ENCODE peak calls at places on chromosomes 16 and 17, in eight cellular contexts. H is hepatocyte, E is activated B cell treated with CpG ODN at 0.5 μM for 24 hours, C is AG10803, X is right lobe of liver, Y is Peyer's patch, K is mammary epithelial cell, Q is mesothelial cell of epicardium. N is an unnamed sample.

GRCh38 chr17:78316867-78317816 is 42.7 kb downstream of the SOCS3 start:
- DNase-seq in X (no peak), K (no peak), C (no peak), H (peak), Y (peak), Q (no peak), E (no peak), N (peak)

GRCh38 chr17:76690596-76691280 is 20.0 kb downstream of the MXRA7 start:
- DNase-seq in X (no peak), E (no peak), K (no peak), H (no peak), Q (no peak), C (no peak), Y (no peak), N (no peak)

GRCh38 chr16:79283578-79283977 is 317.0 kb downstream of the MAF start:
- DNase-seq in Y (no peak), Q (no peak), E (no peak), H (no peak), K (no peak), C (no peak), X (peak), N (no peak)

GRCh38 chr17:40605301-40605700 is 40.0 kb upstream of the CCR7 start:
- DNase-seq in E (no peak), X (no peak), C (no peak), Y (no peak), Q (no peak), H (no peak), K (no peak), N (no peak)

GRCh38 chr17:7218774-7219173 is 862 bp downstream of the DLG4 start:
- DNase-seq in C (no peak), H (no peak), K (no peak), E (no peak), Y (peak), X (no peak), Q (no peak), N (no peak)

GRCh38 chr17:73969956-73970355 is 233.5 kb upstream of the RPL38 start:
- DNase-seq in Q (no peak), K (no peak), E (no peak), C (peak), Y (no peak), X (no peak), H (peak), N (no peak)

GRCh38 chr17:13415877-13416416 is 185.8 kb downstream of the HS3ST3A1 start:
- DNase-seq in K (peak), Q (peak), C (peak), X (peak), Y (no peak), E (no peak), H (peak), N (no peak)

GRCh38 chr17:81163703-81164413 is 1.4 kb upstream of the PVALEF start:
- DNase-seq in H (no peak), K (no peak), C (no peak), E (no peak), X (no peak), Y (no peak), Q (no peak), N (no peak)

GRCh38 chr17:42075789-42076188 is 22.5 kb downstream of the ZNF385C start:
- DNase-seq in E (no peak), X (no peak), Y (no peak), Q (no peak), C (no peak), H (no peak), K (no peak), N (no peak)

GRCh38 chr17:27569257-27569722 is 61.7 kb upstream of the LGALS9 start:
- DNase-seq in Q (no peak), H (peak), K (no peak), C (no peak), X (no peak), E (no peak), Y (no peak), N (peak)

GRCh38 chr17:69454051-69454450 is 39.6 kb downstream of the MAP2K6 start:
- DNase-seq in Q (no peak), K (no peak), E (no peak), C (no peak), X (no peak), Y (no peak), H (no peak), N (no peak)

GRCh38 chr16:48907906-48908634 is 298.1 kb upstream of the N4BP1 start:
- DNase-seq in H (no peak), Q (no peak), X (no peak), K (peak), Y (no peak), C (no peak), E (no peak), N (no peak)

GRCh38 chr16:57591086-57591869 is 37.2 kb upstream of the ADGRG1 start:
- DNase-seq in E (no peak), Q (peak), K (peak), X (peak), H (peak), Y (peak), C (peak), N (peak)

GRCh38 chr16:46812781-46813555 is 18.0 kb downstream of the C16orf87 start:
- DNase-seq in C (no peak), Y (no peak), K (peak), Q (no peak), X (no peak), H (no peak), E (no peak), N (no peak)

GRCh38 chr17:40177275-40177874 is at the start of gene RAPGEFL1:
- DNase-seq in X (peak), Q (peak), C (peak), H (peak), Y (peak), E (peak), K (peak), N (peak)

GRCh38 chr17:30970757-30971567 is at the start of gene RNF135:
- DNase-seq in X (peak), Q (peak), C (peak), E (peak), Y (peak), K (peak), H (peak), N (peak)

GRCh38 chr17:48551601-48552452 is 6.9 kb upstream of the HOXB2 start:
- DNase-seq in Q (no peak), K (peak), E (no peak), X (no peak), Y (no peak), C (no peak), H (no peak), N (no peak)

GRCh38 chr16:30737794-30738648 is 10.2 kb upstream of the PHKG2 start:
- DNase-seq in K (no peak), X (no peak), E (no peak), Y (no peak), C (no peak), Q (no peak), H (no peak), N (no peak)

GRCh38 chr16:75761111-75761510 is 34.8 kb upstream of the CPHXL start:
- DNase-seq in E (no peak), H (no peak), C (peak), Q (no peak), X (no peak), Y (no peak), K (peak), N (no peak)

GRCh38 chr17:8056232-8056975 is 17.5 kb downstream of the ALOX15B start:
- DNase-seq in Q (no peak), K (peak), H (peak), Y (peak), X (no peak), C (peak), E (peak), N (no peak)

GRCh38 chr17:82710499-82711232 is 5.8 kb upstream of the FN3KRP start:
- DNase-seq in Y (no peak), K (no peak), Q (no peak), E (no peak), H (no peak), C (no peak), X (no peak), N (no peak)

GRCh38 chr17:74445156-74445555 is 13.3 kb downstream of the GPRC5C start:
- DNase-seq in E (no peak), K (no peak), Q (no peak), H (no peak), X (no peak), Y (no peak), C (no peak), N (no peak)

GRCh38 chr17:31147507-31148202 is 52.9 kb downstream of the NF1 start:
- DNase-seq in C (peak), X (no peak), H (peak), Q (no peak), E (no peak), K (no peak), Y (no peak), N (no peak)

GRCh38 chr17:17127156-17127555 is 79.0 kb downstream of the PLD6 start:
- DNase-seq in K (no peak), Y (no peak), C (no peak), H (no peak), E (no peak), Q (no peak), X (peak), N (no peak)

GRCh38 chr17:9053406-9053805 is 32.1 kb downstream of the NTN1 start:
- DNase-seq in E (no peak), H (no peak), X (no peak), Q (no peak), Y (no peak), K (no peak), C (no peak), N (no peak)

GRCh38 chr17:14428640-14429029 is 127.8 kb downstream of the HS3ST3B1 start:
- DNase-seq in H (no peak), E (no peak), C (no peak), Q (no peak), X (no peak), K (no peak), Y (no peak), N (no peak)

GRCh38 chr17:57622886-57623433 is 122.1 kb downstream of the CCDC182 start:
- DNase-seq in K (peak), C (peak), E (no peak), Q (no peak), Y (no peak), X (no peak), H (peak), N (no peak)

GRCh38 chr17:14118951-14119350 is 49.6 kb downstream of the COX10 start:
- DNase-seq in C (no peak), H (no peak), Q (no peak), E (no peak), K (no peak), X (no peak), Y (no peak), N (no peak)

GRCh38 chr16:89142474-89143197 is 28.9 kb upstream of the CDH15 start:
- DNase-seq in C (no peak), X (peak), K (no peak), H (no peak), Q (no peak), E (no peak), Y (peak), N (no peak)

GRCh38 chr17:70929226-70929625 is 759.9 kb downstream of the KCNJ2 start:
- DNase-seq in Y (no peak), E (no peak), X (no peak), K (no peak), Q (no peak), H (no peak), C (peak), N (no peak)

GRCh38 chr17:27821318-27821717 is 21.0 kb upstream of the NOS2 start:
- DNase-seq in Q (no peak), E (no peak), X (no peak), K (no peak), Y (no peak), H (no peak), C (no peak), N (no peak)

DNA sequence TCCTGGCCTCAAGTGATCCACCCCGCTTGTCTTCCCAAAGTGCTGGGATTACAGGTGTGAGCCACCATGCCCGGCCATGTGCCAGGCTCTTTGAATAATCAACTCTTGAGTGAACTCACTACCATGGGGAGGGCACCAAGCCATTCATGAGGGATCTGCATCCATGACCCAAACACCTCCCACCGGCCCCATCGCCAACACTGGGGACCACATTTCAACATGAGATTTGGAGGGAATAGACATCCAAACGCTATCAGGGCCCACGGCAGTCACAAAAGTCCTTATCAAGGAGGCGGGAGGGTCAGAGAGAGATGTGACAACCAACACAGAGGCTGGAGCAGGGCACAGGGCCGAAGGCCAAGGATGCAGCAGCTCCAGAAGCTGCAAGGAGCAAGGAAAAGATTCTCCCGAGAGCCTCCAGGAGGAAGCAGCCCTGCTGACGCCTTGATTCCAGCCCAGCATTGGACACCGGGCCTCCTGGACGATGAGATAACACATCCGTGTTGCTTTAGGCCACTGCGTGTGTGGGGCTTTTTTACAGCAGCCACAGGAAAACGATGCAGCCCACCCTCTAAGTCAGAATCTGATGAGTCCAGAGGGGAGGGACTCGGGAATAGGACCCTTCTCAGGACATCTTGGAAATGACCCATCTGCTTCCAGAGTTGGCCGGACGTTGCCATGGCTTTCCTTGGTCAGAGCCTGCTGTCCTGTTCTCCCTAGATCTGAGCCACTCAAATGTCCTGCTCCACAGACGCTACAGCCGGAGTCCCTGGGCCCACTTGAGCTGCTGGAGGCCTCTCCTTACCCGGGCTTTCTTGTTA is 47.3 kb upstream of the CMIP start:
- DNase-seq in E (no peak), K (no peak), C (no peak), Q (no peak), X (no peak), Y (no peak), H (no peak), N (no peak)
- TF ChIP-seq CTCF in E (no peak), K (no peak), C (no peak), Q (no peak), X (no peak), Y (no peak), H (no peak), N (no peak)

GRCh38 chr17:28908640-28909098 is 5.8 kb upstream of the DHRS13 start:
- DNase-seq in Y (no peak), C (peak), X (no peak), K (peak), H (peak), Q (no peak), E (no peak), N (no peak)

GRCh38 chr17:28907709-28908475 is 5.0 kb upstream of the DHRS13 start:
- DNase-seq in K (no peak), C (peak), Q (no peak), Y (no peak), H (no peak), X (no peak), E (no peak), N (no peak)

GRCh38 chr17:28906276-28907051 is 3.6 kb upstream of the DHRS13 start:
- DNase-seq in Q (no peak), H (no peak), C (no peak), E (no peak), X (no peak), Y (no peak), K (no peak), N (no peak)

GRCh38 chr17:28904800-28905199 is 1.9 kb upstream of the DHRS13 start:
- DNase-seq in Y (no peak), E (no peak), Q (no peak), X (no peak), H (no peak), K (no peak), C (no peak), N (no peak)

GRCh38 chr17:28907052-28907438 is 4.2 kb upstream of the DHRS13 start:
- DNase-seq in Q (no peak), C (no peak), Y (no peak), E (no peak), K (no peak), H (no peak), X (no peak), N (no peak)
- TF ChIP-seq CTCF in Q (no peak), C (no peak), Y (no peak), E (no peak), K (no peak), H (no peak), X (no peak), N (no peak)

DNA sequence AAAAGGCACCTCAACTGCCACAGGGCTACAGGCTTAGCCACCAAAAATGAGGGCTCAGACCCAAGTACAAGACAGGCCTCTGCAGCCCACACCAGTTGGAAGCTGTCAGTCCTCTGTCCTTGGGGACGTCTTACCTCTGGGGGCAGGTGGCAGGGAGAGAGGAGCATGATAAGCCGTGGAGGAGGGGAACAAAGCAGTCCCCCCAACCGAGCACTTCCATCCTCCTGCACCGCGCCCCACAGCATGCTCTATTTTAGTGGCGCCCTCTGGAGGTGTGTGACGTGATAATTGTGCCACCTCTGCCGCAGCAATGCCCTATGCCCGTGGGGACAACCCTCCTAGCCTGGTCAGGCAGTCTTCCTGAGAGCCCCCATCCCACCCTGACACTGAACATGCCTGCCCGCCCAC is 13.6 kb downstream of the G6PC3 start:
- DNase-seq in Y (no peak), K (no peak), H (no peak), E (no peak), C (no peak), X (no peak), Q (no peak), N (peak)
- TF ChIP-seq CTCF in Y (no peak), K (peak), H (peak), E (no peak), C (peak), X (peak), Q (no peak), N (peak)

GRCh38 chr17:80123791-80124190 is 22.4 kb downstream of the GAA start:
- DNase-seq in Q (peak), K (peak), C (peak), Y (no peak), X (no peak), E (no peak), H (no peak), N (peak)

GRCh38 chr17:80122926-80123505 is 21.6 kb downstream of the GAA start:
- DNase-seq in K (no peak), Y (no peak), E (no peak), C (no peak), X (no peak), Q (peak), H (no peak), N (no peak)

GRCh38 chr17:80126449-80126715 is 20.5 kb downstream of the EIF4A3 start:
- DNase-seq in H (no peak), X (no peak), Y (no peak), K (no peak), Q (no peak), C (no peak), E (no peak), N (no peak)

GRCh38 chr17:80125656-80126448 is 21.1 kb downstream of the EIF4A3 start:
- DNase-seq in K (no peak), Y (no peak), E (no peak), X (no peak), C (peak), H (no peak), Q (no peak), N (no peak)

DNA sequence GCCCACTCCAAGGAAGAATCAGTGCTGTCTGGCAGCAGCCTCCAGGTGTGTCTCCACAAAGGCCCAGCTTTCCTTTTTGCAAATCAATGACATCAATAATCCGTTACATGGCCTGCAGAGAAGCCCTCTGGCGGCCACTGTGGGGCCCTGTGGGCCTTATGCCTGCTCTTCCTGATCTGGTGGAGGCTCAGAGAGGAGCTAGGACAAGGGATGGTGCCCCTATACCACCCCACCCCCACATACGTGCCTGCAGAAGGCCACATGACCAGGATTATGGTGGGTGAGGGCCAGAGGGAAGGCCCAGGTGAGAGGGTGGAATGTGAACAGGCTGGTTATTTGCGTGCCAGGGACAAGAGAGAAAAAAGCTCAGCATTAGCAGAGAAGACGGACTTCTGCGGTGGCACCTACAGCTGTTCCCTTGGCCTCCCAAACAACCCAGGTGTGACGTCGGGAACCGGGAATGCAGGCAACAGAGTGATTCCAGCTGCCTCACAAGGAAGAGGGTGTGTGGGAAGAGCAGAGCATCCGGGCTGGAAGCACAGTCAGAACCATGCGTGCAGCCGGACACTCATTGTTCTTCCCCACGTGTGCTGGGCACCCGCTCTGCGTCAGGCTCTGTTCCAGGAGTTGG is 22.5 kb downstream of the EIF4A3 start:
- DNase-seq in Y (no peak), C (peak), X (no peak), K (peak), H (peak), E (peak), Q (peak), N (peak)
- TF ChIP-seq CTCF in Y (no peak), C (peak), X (peak), K (peak), H (peak), E (no peak), Q (no peak), N (peak)

GRCh38 chr17:72118588-72119279 is 2.1 kb upstream of the SOX9 start:
- DNase-seq in Q (peak), C (peak), X (peak), H (peak), K (peak), E (no peak), Y (peak), N (peak)
- TF ChIP-seq CTCF in Q (peak), C (peak), X (peak), H (peak), K (peak), E (no peak), Y (peak), N (peak)

GRCh38 chr17:49994085-49995054 is 654 bp downstream of the DLX3 start:
- DNase-seq in K (no peak), X (no peak), E (peak), H (peak), Q (no peak), Y (no peak), C (no peak), N (no peak)
- TF ChIP-seq CTCF in K (no peak), X (no peak), E (no peak), H (no peak), Q (peak), Y (no peak), C (no peak), N (no peak)

GRCh38 chr16:10613771-10614485 is 33.5 kb upstream of the EMP2 start:
- DNase-seq in Q (no peak), C (no peak), K (no peak), X (no peak), E (no peak), Y (no peak), H (no peak), N (no peak)

GRCh38 chr16:10611825-10612342 is 31.5 kb upstream of the EMP2 start:
- DNase-seq in C (no peak), Y (no peak), X (no peak), H (no peak), K (no peak), E (no peak), Q (no peak), N (no peak)

GRCh38 chr16:10610499-10611184 is 30.2 kb upstream of the EMP2 start:
- DNase-seq in X (no peak), E (no peak), H (no peak), C (no peak), K (no peak), Y (no peak), Q (no peak), N (no peak)

GRCh38 chr16:10614685-10615084 is 34.3 kb upstream of the EMP2 start:
- DNase-seq in X (no peak), Y (no peak), Q (no peak), H (no peak), E (no peak), K (no peak), C (no peak), N (no peak)

GRCh38 chr16:10612649-10613179 is 32.3 kb upstream of the EMP2 start:
- DNase-seq in C (no peak), X (no peak), H (no peak), Y (no peak), Q (no peak), E (no peak), K (no peak), N (no peak)
- TF ChIP-seq CTCF in C (no peak), X (no peak), H (no peak), Y (no peak), Q (no peak), E (no peak), K (no peak), N (no peak)